ENCODE peak calls at places on chromosomes 5 and 9, in five cellular contexts. W is choroid plexus epithelial cell, O is OCI-LY7, D is mucosa of descending colon, G is spleen. Z is an unnamed sample.

GRCh38 chr9:117149996-117150395 is 264.9 kb downstream of the ASTN2 start:
- DNase-seq in G (no peak), D (no peak), W (no peak), O (no peak), Z (no peak)

GRCh38 chr5:128216860-128217531 is 133.4 kb downstream of the SLC12A2 start:
- DNase-seq in W (peak; percentile 76), O (no peak), D (no peak), G (no peak), Z (no peak)

GRCh38 chr5:41368158-41368557 is 142.2 kb downstream of the PLCXD3 start:
- DNase-seq in W (peak; percentile 61), G (no peak), D (no peak), O (no peak), Z (no peak)

GRCh38 chr9:91071185-91071990 is 269.8 kb downstream of the SYK start:
- DNase-seq in D (no peak), G (no peak), O (no peak), W (peak; percentile 90), Z (no peak)

GRCh38 chr9:37338218-37338617 is 84.3 kb upstream of the GRHPR start:
- DNase-seq in D (no peak), O (no peak), G (no peak), W (peak; percentile 5), Z (no peak)

GRCh38 chr5:22918511-22918910 is 65.4 kb upstream of the CDH12 start:
- DNase-seq in D (no peak), W (peak; percentile 41), O (no peak), G (no peak), Z (no peak)

GRCh38 chr5:113213551-113213971 is 221.2 kb downstream of the TSSK1B start:
- DNase-seq in D (no peak), G (no peak), W (no peak), O (no peak), Z (no peak)

GRCh38 chr5:111606194-111606593 is 93.9 kb upstream of the STARD4 start:
- DNase-seq in W (no peak), G (no peak), D (no peak), O (no peak), Z (no peak)

GRCh38 chr5:32887390-32887789 is 176.3 kb downstream of the NPR3 start:
- DNase-seq in G (no peak), D (no peak), W (no peak), O (no peak), Z (no peak)

GRCh38 chr5:55004728-55005127 is 19.3 kb upstream of the GZMK start:
- DNase-seq in W (peak; percentile 77), O (no peak), G (no peak), D (no peak), Z (no peak)

GRCh38 chr5:15013654-15014463 is 142.3 kb upstream of the ANKH start:
- DNase-seq in D (no peak), W (peak; percentile 89), G (no peak), O (peak; percentile 46), Z (no peak)

GRCh38 chr5:122756263-122756911 is 18.5 kb upstream of the SNX2 start:
- DNase-seq in O (peak; percentile 13), D (no peak), G (no peak), W (peak; percentile 92), Z (peak; percentile 48)

GRCh38 chr5:136425914-136426313 is 60.6 kb upstream of the TRPC7 start:
- DNase-seq in W (no peak), O (no peak), D (no peak), G (no peak), Z (no peak)

GRCh38 chr5:90166816-90167215 is 242.7 kb downstream of the CETN3 start:
- DNase-seq in W (no peak), G (no peak), O (no peak), D (no peak), Z (no peak)

GRCh38 chr5:90162324-90162723 is 247.2 kb downstream of the CETN3 start:
- DNase-seq in O (no peak), G (no peak), W (no peak), D (no peak), Z (no peak)

GRCh38 chr5:90158131-90158530 is 251.4 kb downstream of the CETN3 start:
- DNase-seq in D (no peak), O (no peak), W (no peak), G (no peak), Z (no peak)

DNA sequence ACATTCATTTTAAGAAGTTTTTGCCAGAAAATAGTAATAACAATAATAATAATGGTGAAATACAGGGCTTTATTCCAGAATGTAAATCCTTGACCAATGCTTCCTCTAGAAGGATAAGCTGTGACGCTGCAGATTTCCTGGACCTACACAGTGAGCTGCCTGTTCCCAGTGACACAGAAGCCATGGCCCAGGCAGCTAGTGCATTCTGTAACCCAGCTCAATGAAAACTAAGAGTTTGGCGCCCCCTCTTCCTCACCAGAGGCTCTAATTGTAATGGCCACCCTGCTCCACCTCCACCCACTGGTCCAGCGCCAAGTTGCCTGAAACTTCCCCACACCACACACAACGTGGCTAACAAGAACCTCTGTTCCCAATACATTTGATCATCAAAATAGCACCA is 248.2 kb downstream of the CETN3 start:
- DNase-seq in O (peak; percentile 1), G (peak; percentile 78), W (peak; percentile 84), D (peak; percentile 27), Z (no peak)
- TF ChIP-seq CTCF in O (peak; percentile 28), G (no peak), W (peak; percentile 77), D (no peak), Z (peak; percentile 7)

DNA sequence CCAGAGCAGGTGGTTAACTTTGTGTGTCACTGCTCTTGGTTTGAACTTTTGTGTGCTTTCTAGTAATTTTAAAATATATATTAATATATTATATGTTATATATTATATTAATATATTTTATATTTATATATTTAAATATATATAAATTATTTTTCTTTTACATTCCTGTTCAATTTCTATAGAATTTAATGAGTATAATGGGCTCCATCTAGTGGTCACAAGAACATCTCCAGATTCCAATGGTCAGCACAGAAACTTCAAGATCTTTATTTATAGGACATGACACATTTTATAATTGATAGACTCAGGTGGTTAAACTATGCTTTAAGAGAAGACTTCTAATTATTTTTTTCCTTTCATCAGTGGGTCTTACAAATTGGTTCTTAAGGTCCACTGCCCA is 39.1 kb downstream of the COL23A1 start:
- DNase-seq in O (peak; percentile 47), D (no peak), G (no peak), W (peak; percentile 62), Z (no peak)
- TF ChIP-seq CTCF in O (peak; percentile 74), D (no peak), G (peak; percentile 48), W (peak; percentile 50), Z (peak; percentile 66)

DNA sequence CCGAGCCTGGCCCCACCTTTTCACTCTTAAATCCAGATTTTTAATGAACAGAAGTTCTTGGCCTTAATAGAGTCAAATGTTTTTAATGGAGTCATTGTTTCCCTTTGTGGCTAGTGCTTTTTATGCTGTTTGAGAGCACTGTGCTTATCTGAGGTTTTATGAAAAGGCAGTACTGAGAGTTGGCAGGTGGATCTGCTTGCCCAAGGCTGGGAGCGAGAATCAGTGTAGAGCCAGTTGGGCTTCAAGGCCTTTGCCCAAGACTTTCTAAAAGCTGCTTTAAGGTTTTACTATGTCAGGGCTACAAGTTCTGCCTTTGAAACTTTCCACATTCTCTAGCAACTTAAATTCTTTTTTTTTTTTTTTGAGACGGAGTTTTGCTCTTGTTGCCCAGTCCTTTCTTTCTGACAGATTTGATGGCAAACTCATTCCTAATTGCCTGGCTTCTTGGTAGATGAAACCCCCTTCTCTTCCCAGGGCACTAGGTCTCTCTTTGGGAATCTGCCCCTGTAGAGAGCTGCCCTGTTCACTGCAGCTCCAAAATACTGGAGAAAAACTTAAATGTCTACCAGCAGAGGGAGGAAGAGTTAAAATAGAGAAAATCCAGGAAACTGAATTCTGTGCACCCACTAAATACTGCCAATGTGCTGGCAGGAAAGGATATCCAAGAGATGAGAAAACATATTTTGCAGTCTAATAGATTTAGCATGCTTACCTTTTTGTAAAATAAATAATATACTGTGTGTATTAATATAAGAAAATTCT is 36.9 kb upstream of the CDK20 start:
- DNase-seq in W (peak; percentile 56), O (no peak), G (no peak), D (no peak), Z (no peak)
- TF ChIP-seq CTCF in W (peak; percentile 59), O (no peak), G (no peak), D (no peak), Z (no peak)

GRCh38 chr9:75482566-75482965 is 394.3 kb downstream of the OSTF1 start:
- DNase-seq in D (no peak), O (peak; percentile 1), G (no peak), W (no peak), Z (no peak)
- TF ChIP-seq CTCF in D (no peak), O (peak; percentile 48), G (no peak), W (no peak), Z (no peak)

DNA sequence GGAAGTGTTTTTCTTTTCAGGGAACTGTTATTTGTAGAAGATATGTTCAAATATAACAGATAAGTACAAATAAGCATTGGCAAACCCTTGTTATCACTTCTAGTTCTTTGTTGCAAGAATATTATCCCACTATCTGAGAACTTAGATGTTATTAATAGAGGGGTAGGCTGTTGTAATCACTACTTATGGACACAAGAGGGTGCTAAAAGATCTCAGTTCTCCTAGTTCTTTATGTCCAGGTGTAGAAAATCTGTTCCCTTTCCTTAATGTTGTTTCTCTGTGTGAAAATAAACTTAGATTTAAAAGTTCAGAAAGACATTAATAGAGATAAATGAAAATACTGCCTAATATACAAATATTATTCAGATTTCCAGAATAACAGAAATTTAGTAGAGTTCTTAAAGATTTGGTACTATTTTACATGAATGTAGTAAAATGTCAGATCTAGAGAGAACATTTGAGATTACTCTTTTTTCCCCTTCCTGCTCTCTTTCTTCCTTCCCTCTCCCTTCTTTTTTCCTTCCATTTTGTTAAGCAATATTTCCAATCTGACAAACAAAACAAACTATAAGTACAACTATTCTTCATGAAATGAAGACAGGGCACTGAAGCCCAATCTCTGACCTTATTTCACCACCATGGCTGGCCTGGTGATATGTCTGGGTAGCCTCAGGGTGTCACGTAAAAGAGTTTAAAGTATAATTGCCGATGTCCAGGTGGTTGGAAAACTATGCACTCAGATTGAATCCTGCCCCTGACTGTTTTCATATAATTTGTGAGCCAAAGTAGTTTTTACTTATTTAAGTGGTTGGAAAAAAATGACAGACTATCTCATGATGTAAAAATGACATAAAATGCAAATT is 43.6 kb upstream of the C5orf46 start:
- DNase-seq in W (peak; percentile 68), O (peak; percentile 51), D (no peak), G (no peak), Z (no peak)
- TF ChIP-seq CTCF in W (peak; percentile 66), O (peak; percentile 89), D (peak; percentile 41), G (peak; percentile 62), Z (peak; percentile 81)

DNA sequence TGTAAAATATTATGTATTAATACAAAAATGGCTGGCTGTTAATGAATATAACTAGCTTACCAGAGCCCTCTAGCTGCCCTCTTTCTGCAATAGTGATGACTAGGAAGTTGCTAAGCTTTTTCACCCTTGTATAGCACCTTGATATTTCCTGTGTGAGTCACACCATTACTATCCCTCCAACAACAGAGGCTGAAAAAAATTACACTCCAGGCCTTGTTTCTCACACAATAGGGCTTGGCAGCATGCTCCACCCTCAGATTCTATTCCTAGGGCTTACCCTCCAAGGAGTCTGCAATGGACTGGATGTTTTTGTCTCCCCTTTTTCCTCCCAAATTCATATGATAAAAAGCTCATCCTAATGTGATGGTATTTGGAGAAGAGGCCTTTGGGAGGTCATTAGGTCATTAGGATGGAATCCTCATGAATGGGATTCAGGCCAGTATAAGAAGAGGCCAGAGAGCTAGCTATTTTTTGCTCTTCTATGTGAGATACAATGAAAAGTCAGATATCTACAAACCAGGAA is 184.6 kb upstream of the MAP1B start:
- DNase-seq in D (no peak), W (peak; percentile 91), O (no peak), G (no peak), Z (no peak)
- TF ChIP-seq CTCF in D (no peak), W (peak; percentile 29), O (no peak), G (no peak), Z (no peak)

GRCh38 chr9:127214421-127215265 is 49.9 kb upstream of the GARNL3 start:
- DNase-seq in O (peak; percentile 79), G (peak; percentile 81), D (no peak), W (peak; percentile 69), Z (no peak)
- TF ChIP-seq CTCF in O (peak; percentile 96), G (peak; percentile 80), D (peak; percentile 46), W (peak; percentile 92), Z (peak; percentile 84)

Z was measured in CD14-positive monocyte.